ENCODE peak calls at places on chromosomes 11 and 22, in four cellular contexts. O, K, N and C are unnamed samples.

GRCh38 chr22:34800265-34800664 is 265.7 kb upstream of the ISX start:
- DNase-seq in O (peak), K (no peak), N (no peak), C (no peak)

GRCh38 chr22:22060200-22061084 is 77.9 kb upstream of the TOP3B start:
- DNase-seq in O (peak), K (no peak), N (peak), C (peak)

GRCh38 chr22:49960967-49961600 is 512 bp downstream of the PIM3 start:
- DNase-seq in O (no peak), K (peak), N (peak), C (peak)

GRCh38 chr11:74634537-74634936 is 42.2 kb downstream of the POLD3 start:
- DNase-seq in O (no peak), K (no peak), N (peak), C (no peak)

GRCh38 chr11:108278546-108278945 is 55.7 kb downstream of the ATM start:
- DNase-seq in O (no peak), K (no peak), N (no peak), C (no peak)

GRCh38 chr11:235180-235997 is 753 bp downstream of the SIRT3 start:
- DNase-seq in O (no peak), K (no peak), N (no peak), C (no peak)

GRCh38 chr11:120197254-120197891 is 13.5 kb upstream of the OAF start:
- DNase-seq in O (peak), K (no peak), N (no peak), C (no peak)

GRCh38 chr22:23068832-23069385 is 1.4 kb upstream of the GNAZ start:
- DNase-seq in O (no peak), K (peak), N (no peak), C (peak)

GRCh38 chr11:128643661-128644060 is 50.2 kb upstream of the FLI1 start:
- DNase-seq in O (no peak), K (no peak), N (no peak), C (no peak)

GRCh38 chr11:8757047-8757446 is 74.5 kb downstream of the RPL27A start:
- DNase-seq in O (no peak), K (no peak), N (peak), C (no peak)

GRCh38 chr11:9842923-9843322 is 179.0 kb downstream of the SWAP70 start:
- DNase-seq in O (no peak), K (no peak), N (no peak), C (no peak)

GRCh38 chr22:36663581-36663980 is 40.0 kb downstream of the CACNG2 start:
- DNase-seq in O (no peak), K (no peak), N (no peak), C (no peak)

GRCh38 chr11:2293396-2294339 is 8.1 kb downstream of the C11orf21 start:
- DNase-seq in O (peak), K (peak), N (no peak), C (peak)

GRCh38 chr11:21641839-21642238 is 551.0 kb upstream of the ANO5 start:
- DNase-seq in O (no peak), K (no peak), N (no peak), C (no peak)

GRCh38 chr22:20316217-20316843 is 3.5 kb downstream of the DGCR6L start:
- DNase-seq in O (peak), K (peak), N (no peak), C (peak)

GRCh38 chr11:17543041-17543440 is 1.2 kb downstream of the USH1C start:
- DNase-seq in O (no peak), K (no peak), N (no peak), C (no peak)

GRCh38 chr11:132264616-132265015 is 894.2 kb downstream of the NTM start:
- DNase-seq in O (no peak), K (no peak), N (no peak), C (no peak)

GRCh38 chr11:100789500-100789899 is 102.4 kb downstream of the ARHGAP42 start:
- DNase-seq in O (no peak), K (no peak), N (peak), C (no peak)

GRCh38 chr11:5928811-5929210 is 13.2 kb upstream of the OR56A3 start:
- DNase-seq in O (no peak), K (no peak), N (no peak), C (no peak)

GRCh38 chr11:126212089-126212660 is 593 bp downstream of the FAM118B start:
- DNase-seq in O (no peak), K (no peak), N (peak), C (no peak)

GRCh38 chr22:47609653-47610052 is 847.2 kb downstream of the TBC1D22A start:
- DNase-seq in O (no peak), K (no peak), N (no peak), C (peak)

GRCh38 chr22:26043031-26043430 is 126.2 kb upstream of the SEZ6L start:
- DNase-seq in O (no peak), K (no peak), N (no peak), C (no peak)

GRCh38 chr11:69001301-69002081 is 11.6 kb downstream of the MRGPRF start:
- DNase-seq in O (no peak), K (no peak), N (no peak), C (peak)

GRCh38 chr11:68724293-68724692 is 27.0 kb downstream of the TESMIN start:
- DNase-seq in O (no peak), K (peak), N (no peak), C (no peak)

GRCh38 chr11:1487091-1487850 is 692 bp upstream of the MOB2 start:
- DNase-seq in O (no peak), K (no peak), N (no peak), C (peak)

GRCh38 chr11:86459682-86460460 is 85.2 kb downstream of the CCDC81 start:
- DNase-seq in O (peak), K (peak), N (peak), C (no peak)

GRCh38 chr11:110198031-110198729 is 98.2 kb downstream of the RDX start:
- DNase-seq in O (no peak), K (no peak), N (peak), C (no peak)

GRCh38 chr11:69654660-69655478 is 13.9 kb downstream of the CCND1 start:
- DNase-seq in O (no peak), K (no peak), N (peak), C (no peak)

GRCh38 chr11:68914761-68915160 is 11.1 kb downstream of the IGHMBP2 start:
- DNase-seq in O (no peak), K (no peak), N (no peak), C (no peak)

GRCh38 chr22:33274941-33275443 is 216.8 kb upstream of the SYN3 start:
- DNase-seq in O (no peak), K (no peak), N (no peak), C (no peak)

GRCh38 chr22:33271390-33272161 is 213.4 kb upstream of the SYN3 start:
- DNase-seq in O (peak), K (peak), N (no peak), C (no peak)

GRCh38 chr22:33272180-33272579 is 214.0 kb upstream of the SYN3 start:
- DNase-seq in O (no peak), K (no peak), N (no peak), C (no peak)

GRCh38 chr22:33272866-33273265 is 214.7 kb upstream of the SYN3 start:
- DNase-seq in O (no peak), K (no peak), N (no peak), C (no peak)

DNA sequence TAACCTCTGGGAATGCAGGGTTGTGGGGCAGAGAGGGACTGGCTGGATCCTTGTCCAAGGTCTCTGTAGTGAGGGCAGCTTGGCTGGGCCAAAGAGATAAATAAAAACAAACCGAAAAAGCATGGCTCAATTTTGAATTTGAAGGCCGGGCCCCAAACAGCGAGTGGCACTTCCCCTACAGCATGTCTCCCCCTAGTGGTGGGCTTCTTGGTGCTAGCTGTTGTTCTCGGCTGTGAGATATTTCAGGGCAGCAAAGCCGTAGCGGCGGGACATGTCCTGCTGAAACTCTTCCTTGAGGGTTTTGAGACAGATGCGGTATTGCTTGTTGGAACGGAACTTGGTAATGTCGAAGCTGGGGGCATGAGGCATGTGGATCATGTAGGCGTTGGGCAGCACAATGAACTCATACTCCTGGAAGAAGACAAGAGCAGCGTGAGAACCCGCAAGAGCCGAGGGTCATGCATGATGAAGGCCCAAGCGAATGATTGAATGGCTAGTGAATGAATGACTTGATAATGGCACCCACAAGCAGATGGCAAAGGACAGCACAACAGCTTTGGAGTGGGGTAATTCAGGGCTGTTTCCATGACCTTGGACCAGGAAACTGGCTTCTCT is 216.1 kb upstream of the SYN3 start:
- DNase-seq in O (peak), K (no peak), N (no peak), C (no peak)
- TF ChIP-seq CTCF in O (peak), K (no peak), N (peak), C (peak)

GRCh38 chr11:61728066-61728939 is 24.1 kb upstream of the MYRF start:
- DNase-seq in O (no peak), K (no peak), N (peak), C (no peak)
- TF ChIP-seq CTCF in O (no peak), K (no peak), N (peak), C (no peak)

GRCh38 chr22:45832180-45832579 is 144.8 kb downstream of the WNT7B start:
- DNase-seq in O (no peak), K (no peak), N (no peak), C (no peak)
- TF ChIP-seq CTCF in O (no peak), K (no peak), N (peak), C (no peak)

GRCh38 chr11:31118566-31118965 is 251.0 kb downstream of the DCDC1 start:
- DNase-seq in O (no peak), K (no peak), N (no peak), C (no peak)

GRCh38 chr11:31114437-31114836 is 255.1 kb downstream of the DCDC1 start:
- DNase-seq in O (no peak), K (no peak), N (no peak), C (no peak)

GRCh38 chr11:31120428-31120827 is 249.1 kb downstream of the DCDC1 start:
- DNase-seq in O (no peak), K (no peak), N (no peak), C (no peak)

GRCh38 chr11:31117038-31117437 is 252.5 kb downstream of the DCDC1 start:
- DNase-seq in O (no peak), K (no peak), N (no peak), C (no peak)
- TF ChIP-seq CTCF in O (no peak), K (no peak), N (no peak), C (no peak)

GRCh38 chr11:66686801-66687750 is 9.4 kb upstream of the RBM4B start:
- DNase-seq in O (no peak), K (no peak), N (no peak), C (peak)
- TF ChIP-seq CTCF in O (no peak), K (no peak), N (no peak), C (no peak)

GRCh38 chr11:134592391-134592990 is 180.4 kb upstream of the B3GAT1 start:
- DNase-seq in O (no peak), K (peak), N (no peak), C (no peak)
- TF ChIP-seq CTCF in O (no peak), K (no peak), N (peak), C (peak)

GRCh38 chr11:45853616-45854219 is 6.4 kb downstream of the CRY2 start:
- DNase-seq in O (no peak), K (no peak), N (no peak), C (no peak)

GRCh38 chr11:45855308-45855707 is 8.0 kb downstream of the CRY2 start:
- DNase-seq in O (no peak), K (no peak), N (no peak), C (no peak)

GRCh38 chr11:45852712-45853101 is 5.4 kb downstream of the CRY2 start:
- DNase-seq in O (no peak), K (no peak), N (no peak), C (no peak)

GRCh38 chr11:45850446-45850845 is 3.2 kb downstream of the CRY2 start:
- DNase-seq in O (no peak), K (no peak), N (no peak), C (no peak)

GRCh38 chr11:45852018-45852711 is 4.9 kb downstream of the CRY2 start:
- DNase-seq in O (no peak), K (no peak), N (no peak), C (no peak)
- TF ChIP-seq CTCF in O (no peak), K (no peak), N (no peak), C (no peak)

GRCh38 chr22:27804016-27804415 is 2.5 kb upstream of the MN1 start:
- DNase-seq in O (no peak), K (no peak), N (no peak), C (no peak)
- TF ChIP-seq CTCF in O (no peak), K (no peak), N (no peak), C (no peak)

GRCh38 chr22:46060292-46061123 is 83.5 kb upstream of the WNT7B start:
- DNase-seq in O (no peak), K (peak), N (peak), C (no peak)
- TF ChIP-seq CTCF in O (no peak), K (no peak), N (no peak), C (no peak)